ENCODE peak calls at places on chromosomes 13 and 19, in eight cellular contexts. L, C, B, D, S, Z, F and T are unnamed samples.

GRCh38 chr19:39166571-39167391 is 30.0 kb upstream of the NCCRP1 start:
- DNase-seq in L (no peak), C (peak), B (no peak), D (no peak), S (no peak), Z (no peak), F (no peak), T (no peak)

GRCh38 chr13:112885782-112886268 is 83.2 kb upstream of the MCF2L start:
- DNase-seq in L (no peak), C (peak), B (no peak), D (no peak), S (peak), Z (peak), F (no peak), T (peak)

GRCh38 chr13:111242585-111242984 is 77.9 kb upstream of the TEX29 start:
- DNase-seq in L (no peak), C (no peak), B (no peak), D (no peak), S (no peak), Z (no peak), F (no peak), T (no peak)

GRCh38 chr13:46778879-46779278 is 18.1 kb downstream of the ESD start:
- DNase-seq in L (no peak), C (no peak), B (no peak), D (no peak), S (no peak), Z (no peak), F (no peak), T (no peak)

GRCh38 chr13:29105779-29106178 is 285.6 kb downstream of the MTUS2 start:
- DNase-seq in L (no peak), C (no peak), B (no peak), D (no peak), S (no peak), Z (no peak), F (peak), T (no peak)

GRCh38 chr13:51856027-51856736 is 5.6 kb upstream of the CCDC70 start:
- DNase-seq in L (no peak), C (no peak), B (no peak), D (no peak), S (no peak), Z (no peak), F (no peak), T (no peak)

GRCh38 chr13:26589754-26590153 is 32.3 kb downstream of the WASF3 start:
- DNase-seq in L (no peak), C (peak), B (no peak), D (no peak), S (no peak), Z (no peak), F (peak), T (no peak)

GRCh38 chr13:75405976-75406703 is 75.8 kb downstream of the TBC1D4 start:
- DNase-seq in L (no peak), C (no peak), B (no peak), D (no peak), S (no peak), Z (peak), F (no peak), T (no peak)

GRCh38 chr19:48253999-48254398 is 1.7 kb downstream of the CARD8 start:
- DNase-seq in L (no peak), C (no peak), B (no peak), D (no peak), S (no peak), Z (no peak), F (no peak), T (no peak)

GRCh38 chr19:17114414-17114831 is 38.8 kb downstream of the MYO9B start:
- DNase-seq in L (no peak), C (no peak), B (no peak), D (no peak), S (no peak), Z (no peak), F (no peak), T (no peak)